ENCODE peak calls at places on chromosomes 1 and 21, in seven cellular contexts. U is NCI-H2081, H is HAP-1, Y is memory B cell, N is ELF-1, S is AG09309, X is HS-5. E is an unnamed sample.

GRCh38 chr1:3469849-3470649 is 15.6 kb downstream of the ARHGEF16 start:
- DNase-seq in U (no peak), H (no peak), Y (no peak), N (no peak), S (no peak), X (no peak), E (no peak)

GRCh38 chr1:15951341-15952153 is 24.4 kb downstream of the ZBTB17 start:
- DNase-seq in U (no peak), H (no peak), Y (no peak), N (no peak), S (no peak), X (no peak), E (no peak)

GRCh38 chr1:63230722-63231121 is 91.6 kb upstream of the FOXD3 start:
- DNase-seq in U (no peak), H (no peak), Y (no peak), N (no peak), S (no peak), X (no peak), E (no peak)

GRCh38 chr1:75908717-75909152 is 23.5 kb downstream of the ASB17 start:
- DNase-seq in U (peak; percentile 29), H (peak; percentile 18), Y (no peak), N (peak; percentile 64), S (peak; percentile 8), X (peak; percentile 40), E (peak; percentile 63)

GRCh38 chr1:186301448-186301847 is 73.6 kb downstream of the TPR start:
- DNase-seq in U (no peak), H (no peak), Y (no peak), N (no peak), S (no peak), X (no peak), E (no peak)

GRCh38 chr1:167871331-167871730 is 42.6 kb downstream of the ADCY10 start:
- DNase-seq in U (no peak), H (no peak), Y (no peak), N (no peak), S (no peak), X (no peak), E (no peak)

GRCh38 chr1:211897011-211897410 is 66.4 kb upstream of the LPGAT1 start:
- DNase-seq in U (peak; percentile 59), H (no peak), Y (no peak), N (no peak), S (no peak), X (no peak), E (no peak)

GRCh38 chr1:44707112-44707881 is 23.7 kb downstream of the RNU5D-1 start:
- DNase-seq in U (no peak), H (no peak), Y (no peak), N (no peak), S (peak; percentile 76), X (peak; percentile 94), E (no peak)

GRCh38 chr1:160466966-160467365 is 56.1 kb downstream of the SLAMF6 start:
- DNase-seq in U (no peak), H (no peak), Y (no peak), N (no peak), S (no peak), X (no peak), E (no peak)

GRCh38 chr1:113929750-113930498 is 800 bp downstream of the HIPK1 start:
- DNase-seq in U (peak; percentile 31), H (peak; percentile 48), Y (peak; percentile 73), N (peak; percentile 61), S (no peak), X (no peak), E (peak; percentile 73)

GRCh38 chr1:181391297-181391905 is 91.9 kb upstream of the CACNA1E start:
- DNase-seq in U (peak; percentile 73), H (no peak), Y (no peak), N (peak; percentile 52), S (no peak), X (no peak), E (peak; percentile 29)

GRCh38 chr1:99748419-99748818 is 18.0 kb downstream of the FRRS1 start:
- DNase-seq in U (no peak), H (no peak), Y (no peak), N (no peak), S (no peak), X (no peak), E (no peak)

GRCh38 chr1:214935258-214935657 is 147.3 kb upstream of the KCNK2 start:
- DNase-seq in U (no peak), H (no peak), Y (no peak), N (no peak), S (no peak), X (no peak), E (no peak)

GRCh38 chr1:89632213-89633102 is 462 bp upstream of the LRRC8C start:
- DNase-seq in U (peak; percentile 70), H (peak; percentile 87), Y (peak; percentile 96), N (peak; percentile 66), S (no peak), X (peak; percentile 39), E (peak; percentile 89)

GRCh38 chr1:3259020-3259419 is 190.0 kb downstream of the PRDM16 start:
- DNase-seq in U (no peak), H (no peak), Y (no peak), N (no peak), S (no peak), X (no peak), E (no peak)

GRCh38 chr1:176847052-176847451 is 317.5 kb downstream of the ASTN1 start:
- DNase-seq in U (no peak), H (no peak), Y (no peak), N (peak; percentile 54), S (no peak), X (no peak), E (no peak)

GRCh38 chr1:244395965-244396364 is 55.7 kb downstream of the ADSS2 start:
- DNase-seq in U (no peak), H (no peak), Y (no peak), N (peak; percentile 29), S (no peak), X (no peak), E (no peak)

GRCh38 chr1:5976231-5976630 is 16.0 kb downstream of the NPHP4 start:
- DNase-seq in U (no peak), H (no peak), Y (no peak), N (no peak), S (no peak), X (no peak), E (no peak)

GRCh38 chr1:21579788-21580187 is 70.6 kb downstream of the ALPL start:
- DNase-seq in U (no peak), H (no peak), Y (no peak), N (no peak), S (no peak), X (no peak), E (no peak)

GRCh38 chr21:34569381-34569979 is 45.4 kb downstream of the RCAN1 start:
- DNase-seq in U (no peak), H (no peak), Y (no peak), N (no peak), S (no peak), X (no peak), E (no peak)

GRCh38 chr1:112522621-112523020 is 13.9 kb downstream of the WNT2B start:
- DNase-seq in U (no peak), H (no peak), Y (no peak), N (peak; percentile 67), S (peak; percentile 70), X (peak; percentile 91), E (no peak)

GRCh38 chr21:33760641-33761103 is 118.4 kb downstream of the ITSN1 start:
- DNase-seq in U (no peak), H (no peak), Y (no peak), N (no peak), S (peak; percentile 57), X (peak; percentile 20), E (no peak)

GRCh38 chr1:205543351-205544305 is 39.2 kb downstream of the CDK18 start:
- DNase-seq in U (peak; percentile 79), H (peak; percentile 93), Y (no peak), N (peak; percentile 87), S (peak; percentile 53), X (peak; percentile 54), E (peak; percentile 94)

GRCh38 chr21:34598931-34599400 is 15.9 kb downstream of the RCAN1 start:
- DNase-seq in U (peak; percentile 52), H (no peak), Y (no peak), N (no peak), S (no peak), X (peak; percentile 39), E (no peak)